ENCODE peak calls at places on chromosomes 4 and X, in six cellular contexts. S, N, L, R, K and H are unnamed samples.

GRCh38 chrX:67720344-67720743 is 176.5 kb downstream of the AR start:
- DNase-seq in S (no peak), N (no peak), L (no peak), R (no peak), K (no peak), H (peak; percentile 44)

GRCh38 chrX:150364347-150365050 is 1.4 kb downstream of the MAMLD1 start:
- DNase-seq in S (peak; percentile 61), N (no peak), L (peak; percentile 59), R (no peak), K (peak; percentile 26), H (peak; percentile 23)

GRCh38 chrX:63128509-63128908 is 222.6 kb downstream of the SPIN4 start:
- DNase-seq in S (no peak), N (no peak), L (no peak), R (no peak), K (peak; percentile 62), H (no peak)

GRCh38 chr4:105241456-105241855 is 94.8 kb downstream of the TET2 start:
- DNase-seq in S (peak; percentile 81), N (no peak), L (no peak), R (no peak), K (no peak), H (no peak)

GRCh38 chr4:72525938-72526337 is 43.1 kb downstream of the ADAMTS3 start:
- DNase-seq in S (peak; percentile 89), N (no peak), L (no peak), R (no peak), K (no peak), H (peak; percentile 89)

GRCh38 chrX:155768036-155768769 is 112.9 kb upstream of the VAMP7 start:
- DNase-seq in S (no peak), N (peak; percentile 4), L (no peak), R (no peak), K (no peak), H (peak; percentile 62)

GRCh38 chr4:93199492-93199891 is 629.1 kb upstream of the ATOH1 start:
- DNase-seq in S (no peak), N (peak; percentile 15), L (no peak), R (no peak), K (peak; percentile 61), H (peak; percentile 31)

GRCh38 chrX:124497386-124497785 is 151.0 kb downstream of the SH2D1A start:
- DNase-seq in S (no peak), N (no peak), L (no peak), R (no peak), K (peak; percentile 73), H (no peak)

GRCh38 chr4:141654098-141654497 is 17.7 kb downstream of the IL15 start:
- DNase-seq in S (peak; percentile 70), N (no peak), L (peak; percentile 60), R (no peak), K (peak; percentile 65), H (peak; percentile 23)

GRCh38 chrX:39242187-39242586 is 440.9 kb downstream of the MID1IP1 start:
- DNase-seq in S (no peak), N (peak; percentile 6), L (no peak), R (no peak), K (peak; percentile 59), H (peak; percentile 2)

GRCh38 chrX:135985123-135985973 is at the start of gene SLC9A6:
- DNase-seq in S (peak; percentile 90), N (peak; percentile 62), L (peak; percentile 83), R (peak; percentile 71), K (peak; percentile 72), H (peak; percentile 37)

GRCh38 chrX:1511150-1511549 is 25.8 kb downstream of the P2RY8 start:
- DNase-seq in S (no peak), N (no peak), L (no peak), R (no peak), K (no peak), H (no peak)

GRCh38 chr4:108118505-108118904 is 50.2 kb downstream of the LEF1 start:
- DNase-seq in S (no peak), N (peak; percentile 5), L (no peak), R (peak; percentile 50), K (peak; percentile 74), H (no peak)

GRCh38 chr4:13559414-13559813 is 15.1 kb upstream of the NKX3-2 start:
- DNase-seq in S (no peak), N (no peak), L (no peak), R (no peak), K (peak; percentile 76), H (peak; percentile 80)

GRCh38 chrX:35919536-35920309 is at the start of gene CFAP47:
- DNase-seq in S (peak; percentile 56), N (peak; percentile 22), L (no peak), R (no peak), K (peak; percentile 4), H (peak; percentile 14)

GRCh38 chr4:144658908-144659307 is 13.0 kb downstream of the HHIP start:
- DNase-seq in S (no peak), N (no peak), L (no peak), R (no peak), K (peak; percentile 44), H (peak; percentile 82)
- H3K4me1 ChIP-seq in S (no peaks in the 10 kb centered on the region), N (no peaks in the 10 kb centered on the region), L (no peaks in the 10 kb centered on the region), R (no peaks in the 10 kb centered on the region), K (peaks cover 4% of the 10 kb centered on the region), H (no peaks in the 10 kb centered on the region)

DNA sequence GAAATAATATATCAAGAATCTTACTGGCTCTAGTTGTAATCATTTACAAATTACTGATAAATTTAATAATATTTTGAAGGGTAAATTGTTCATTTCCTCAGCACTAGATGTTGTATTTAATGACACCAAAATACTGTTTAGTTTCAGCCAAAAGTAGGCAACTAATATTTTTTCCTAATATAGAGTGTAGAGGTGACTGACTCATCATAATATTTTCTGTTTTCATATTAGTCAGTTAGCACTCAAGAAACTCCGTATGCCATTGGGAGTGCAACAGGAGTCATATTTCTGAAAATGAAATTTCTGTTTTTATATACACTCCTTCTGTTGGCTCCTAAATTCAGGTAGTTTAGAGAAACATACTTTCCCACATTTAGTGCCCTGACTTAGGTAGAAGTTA is 36.6 kb upstream of the PTPN13 start:
- DNase-seq in S (no peak), N (no peak), L (no peak), R (no peak), K (peak; percentile 34), H (peak; percentile 9)
- H3K4me3 ChIP-seq in S (no peak overlapping the region), N (no peak overlapping the region), L (no peak overlapping the region), R (no peak overlapping the region), K (no peak overlapping the region), H (no peak overlapping the region)

GRCh38 chr4:87044511-87045369 is 109.9 kb downstream of the AFF1 start:
- DNase-seq in S (no peak), N (no peak), L (no peak), R (no peak), K (no peak), H (no peak)

GRCh38 chr4:87045659-87046058 is 110.8 kb downstream of the AFF1 start:
- DNase-seq in S (no peak), N (no peak), L (no peak), R (no peak), K (no peak), H (no peak)

GRCh38 chr4:87047281-87047798 is 112.5 kb downstream of the AFF1 start:
- DNase-seq in S (no peak), N (no peak), L (no peak), R (no peak), K (no peak), H (no peak)

GRCh38 chr4:87042986-87043820 is 108.4 kb downstream of the AFF1 start:
- DNase-seq in S (no peak), N (no peak), L (no peak), R (no peak), K (no peak), H (no peak)

GRCh38 chr4:87046111-87046510 is 111.3 kb downstream of the AFF1 start:
- DNase-seq in S (no peak), N (no peak), L (no peak), R (no peak), K (no peak), H (peak; percentile 47)
- H3K4me1 ChIP-seq in S (peaks cover 24% of the 10 kb centered on the region), N (peaks cover 22% of the 10 kb centered on the region), L (no peaks in the 10 kb centered on the region), R (peaks cover 3% of the 10 kb centered on the region), K (no peaks in the 10 kb centered on the region), H (peaks cover 13% of the 10 kb centered on the region)

GRCh38 chrX:97766496-97767095 is 882.9 kb downstream of the RPA4 start:
- DNase-seq in S (no peak), N (no peak), L (no peak), R (no peak), K (no peak), H (peak; percentile 13)
- H3K4me3 ChIP-seq in S (no peak overlapping the region), N (no peak overlapping the region), L (no peak overlapping the region), R (no peak overlapping the region), K (no peak overlapping the region), H (no peak overlapping the region)

DNA sequence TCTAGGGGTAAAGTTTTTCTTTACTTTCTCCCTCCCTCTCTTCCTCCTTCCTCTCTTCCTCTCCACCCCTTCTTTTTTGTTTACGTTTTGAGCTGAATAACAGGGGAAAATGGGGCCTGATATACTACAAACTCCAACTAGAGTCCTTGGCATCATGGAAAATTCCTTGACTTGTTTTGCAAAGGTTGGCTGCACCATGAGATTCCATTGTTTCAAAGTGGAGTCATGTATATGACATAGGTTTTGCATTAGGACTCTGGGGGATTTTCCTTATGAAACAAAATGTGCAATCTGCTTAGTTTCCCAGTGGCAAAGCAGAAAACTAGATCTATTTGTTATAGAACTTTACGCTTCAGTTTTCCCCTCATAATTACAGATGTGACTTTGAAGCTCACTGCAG is 233.5 kb upstream of the PGRMC2 start:
- DNase-seq in S (no peak), N (no peak), L (no peak), R (no peak), K (no peak), H (peak; percentile 77)
- H3K4me1 ChIP-seq in S (peaks cover 10% of the 10 kb centered on the region), N (peaks cover 95% of the 10 kb centered on the region), L (no peaks in the 10 kb centered on the region), R (no peaks in the 10 kb centered on the region), K (peaks cover 54% of the 10 kb centered on the region), H (peaks cover 41% of the 10 kb centered on the region)

DNA sequence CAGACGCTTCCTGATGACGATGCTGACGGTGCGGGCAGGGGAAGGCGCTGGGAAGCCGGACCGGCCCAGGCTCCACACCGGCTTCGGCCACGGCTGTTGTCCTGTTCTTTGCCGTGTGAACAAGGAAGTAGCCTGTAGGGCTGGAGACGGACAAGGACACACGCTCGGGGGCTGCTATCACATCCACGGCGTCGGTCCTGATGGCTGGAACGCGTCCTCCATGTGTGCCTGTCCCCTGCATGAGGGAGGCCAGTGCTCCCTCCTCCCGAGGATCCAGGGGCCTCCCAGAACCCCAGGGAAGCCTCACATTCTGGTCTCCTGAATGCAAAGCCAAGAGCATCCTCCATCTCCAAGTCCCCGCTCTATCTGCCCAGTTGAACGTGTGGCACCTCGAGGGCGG is 53.8 kb downstream of the ACOX3 start:
- DNase-seq in S (peak; percentile 51), N (no peak), L (peak; percentile 44), R (no peak), K (no peak), H (no peak)
- H3K4me3 ChIP-seq in S (no peak overlapping the region), N (no peak overlapping the region), L (no peak overlapping the region), R (no peak overlapping the region), K (no peak overlapping the region), H (no peak overlapping the region)